ENCODE peak calls at places on chromosomes 2 and 18, in ten cellular contexts. H is hypothalamus, R is GM12892, C is K562, L is HT1080, I is NCI-H345, O is ELR, V is neural crest cell, G is caudate nucleus, J is A172. Q is an unnamed sample.

GRCh38 chr2:181764095-181764963 is 84.0 kb upstream of the NEUROD1 start:
- DNase-seq in H (no peak), R (no peak), C (peak), L (no peak), I (no peak), O (no peak), V (no peak), G (no peak), J (no peak), Q (no peak)

GRCh38 chr18:79487198-79488165 is 91.8 kb downstream of the NFATC1 start:
- DNase-seq in H (no peak), R (no peak), C (no peak), L (no peak), I (no peak), O (no peak), V (no peak), G (no peak), J (no peak), Q (peak)

GRCh38 chr18:45856526-45856925 is 31.1 kb downstream of the SIGLEC15 start:
- DNase-seq in H (no peak), R (no peak), C (no peak), L (no peak), I (no peak), O (no peak), V (no peak), G (no peak), J (no peak), Q (no peak)

GRCh38 chr2:162293122-162293781 is 25.2 kb downstream of the IFIH1 start:
- DNase-seq in H (no peak), R (no peak), C (no peak), L (peak), I (no peak), O (peak), V (no peak), G (no peak), J (no peak), Q (no peak)

GRCh38 chr2:145546091-145546490 is 1026.2 kb upstream of the ZEB2 start:
- DNase-seq in H (no peak), R (no peak), C (no peak), L (peak), I (no peak), O (peak), V (no peak), G (no peak), J (peak), Q (no peak)

GRCh38 chr2:85935746-85936208 is 47.0 kb upstream of the ST3GAL5 start:
- DNase-seq in H (no peak), R (no peak), C (no peak), L (peak), I (no peak), O (peak), V (no peak), G (no peak), J (peak), Q (no peak)

GRCh38 chr2:182077451-182078142 is 91.9 kb downstream of the PPP1R1C start:
- DNase-seq in H (peak), R (no peak), C (peak), L (peak), I (peak), O (peak), V (peak), G (no peak), J (peak), Q (peak)

GRCh38 chr2:119730598-119731278 is 29.0 kb upstream of the PTPN4 start:
- DNase-seq in H (no peak), R (no peak), C (no peak), L (no peak), I (peak), O (no peak), V (no peak), G (no peak), J (no peak), Q (no peak)

GRCh38 chr18:2704541-2704940 is 49.0 kb downstream of the SMCHD1 start:
- DNase-seq in H (no peak), R (no peak), C (no peak), L (no peak), I (no peak), O (no peak), V (no peak), G (no peak), J (no peak), Q (no peak)

GRCh38 chr2:96517079-96517478 is 11.9 kb upstream of the NEURL3 start:
- DNase-seq in H (no peak), R (no peak), C (no peak), L (no peak), I (no peak), O (no peak), V (no peak), G (no peak), J (no peak), Q (no peak)

GRCh38 chr2:47221956-47222355 is 66.8 kb upstream of the STPG4 start:
- DNase-seq in H (no peak), R (no peak), C (no peak), L (peak), I (peak), O (peak), V (no peak), G (no peak), J (no peak), Q (no peak)

GRCh38 chr2:172578860-172579512 is 23.1 kb downstream of the PDK1 start:
- DNase-seq in H (no peak), R (no peak), C (no peak), L (no peak), I (no peak), O (no peak), V (no peak), G (no peak), J (no peak), Q (no peak)

GRCh38 chr2:231482806-231483391 is 18.6 kb upstream of the NCL start:
- DNase-seq in H (peak), R (peak), C (peak), L (peak), I (peak), O (peak), V (peak), G (no peak), J (peak), Q (peak)

GRCh38 chr2:236089271-236090026 is 78.7 kb downstream of the GBX2 start:
- DNase-seq in H (no peak), R (no peak), C (no peak), L (no peak), I (no peak), O (peak), V (no peak), G (no peak), J (peak), Q (no peak)

GRCh38 chr2:199485732-199486335 is 28.1 kb upstream of the SATB2 start:
- DNase-seq in H (no peak), R (no peak), C (peak), L (peak), I (peak), O (peak), V (peak), G (no peak), J (peak), Q (no peak)

GRCh38 chr2:34486945-34487344 is 887.8 kb upstream of the FAM98A start:
- DNase-seq in H (no peak), R (no peak), C (no peak), L (no peak), I (no peak), O (no peak), V (no peak), G (no peak), J (no peak), Q (no peak)